ENCODE peak calls at places on chromosomes 11 and 22, in eight cellular contexts. Q, C, Z, J, K, E, R and M are unnamed samples.

GRCh38 chr22:47388778-47389177 is 626.3 kb downstream of the TBC1D22A start:
- DNase-seq in Q (no peak), C (no peak), Z (no peak), J (no peak), K (no peak), E (peak), R (no peak), M (no peak)

GRCh38 chr11:100515087-100515486 is 172.0 kb upstream of the ARHGAP42 start:
- DNase-seq in Q (peak), C (no peak), Z (peak), J (no peak), K (peak), E (no peak), R (no peak), M (no peak)

GRCh38 chr22:28229566-28230483 is 310.8 kb upstream of the PITPNB start:
- DNase-seq in Q (no peak), C (peak), Z (peak), J (no peak), K (no peak), E (no peak), R (no peak), M (no peak)

GRCh38 chr11:28542556-28542955 is 434.4 kb downstream of the METTL15 start:
- DNase-seq in Q (no peak), C (no peak), Z (no peak), J (no peak), K (no peak), E (no peak), R (no peak), M (no peak)

GRCh38 chr11:44852952-44853351 is 97.7 kb downstream of the TP53I11 start:
- DNase-seq in Q (no peak), C (no peak), Z (no peak), J (no peak), K (no peak), E (no peak), R (no peak), M (no peak)

GRCh38 chr11:77175869-77176539 is 48.0 kb downstream of the MYO7A start:
- DNase-seq in Q (peak), C (no peak), Z (no peak), J (peak), K (no peak), E (peak), R (no peak), M (peak)

GRCh38 chr11:131423715-131424114 is 53.3 kb downstream of the NTM start:
- DNase-seq in Q (no peak), C (peak), Z (peak), J (no peak), K (no peak), E (no peak), R (no peak), M (no peak)

GRCh38 chr11:5380740-5381342 is 2.8 kb upstream of the OR51M1 start:
- DNase-seq in Q (peak), C (peak), Z (peak), J (peak), K (peak), E (no peak), R (no peak), M (no peak)

GRCh38 chr11:103994111-103994510 is 42.3 kb upstream of the DDI1 start:
- DNase-seq in Q (no peak), C (no peak), Z (no peak), J (no peak), K (no peak), E (no peak), R (no peak), M (no peak)

GRCh38 chr11:34468209-34468841 is 29.6 kb downstream of the CAT start:
- DNase-seq in Q (peak), C (no peak), Z (peak), J (no peak), K (peak), E (no peak), R (peak), M (no peak)

GRCh38 chr22:33105501-33105911 is 47.3 kb upstream of the SYN3 start:
- DNase-seq in Q (no peak), C (peak), Z (no peak), J (no peak), K (no peak), E (no peak), R (no peak), M (peak)

GRCh38 chr22:36443198-36443770 is 38.2 kb downstream of the TXN2 start:
- DNase-seq in Q (no peak), C (no peak), Z (no peak), J (no peak), K (no peak), E (no peak), R (no peak), M (no peak)

GRCh38 chr11:70474710-70475109 is 76.4 kb downstream of the CTTN start:
- DNase-seq in Q (no peak), C (no peak), Z (no peak), J (no peak), K (no peak), E (peak), R (no peak), M (no peak)

GRCh38 chr11:77198440-77198849 is 70.4 kb downstream of the MYO7A start:
- DNase-seq in Q (peak), C (no peak), Z (peak), J (peak), K (peak), E (peak), R (no peak), M (no peak)

GRCh38 chr11:127873478-127873877 is 713.9 kb downstream of the ETS1 start:
- DNase-seq in Q (no peak), C (no peak), Z (no peak), J (no peak), K (no peak), E (no peak), R (no peak), M (no peak)

GRCh38 chr22:41308054-41308453 is 6.7 kb downstream of the ZC3H7B start:
- DNase-seq in Q (no peak), C (no peak), Z (peak), J (no peak), K (peak), E (no peak), R (no peak), M (no peak)

GRCh38 chr22:44360686-44361381 is 48.1 kb upstream of the SHISAL1 start:
- DNase-seq in Q (peak), C (peak), Z (peak), J (peak), K (peak), E (peak), R (no peak), M (no peak)

GRCh38 chr11:844693-845644 is 2.3 kb downstream of the TSPAN4 start:
- DNase-seq in Q (peak), C (peak), Z (peak), J (peak), K (peak), E (peak), R (no peak), M (no peak)

GRCh38 chr11:12245549-12245986 is 131.8 kb upstream of the PARVA start:
- DNase-seq in Q (no peak), C (no peak), Z (no peak), J (no peak), K (no peak), E (no peak), R (no peak), M (no peak)

GRCh38 chr22:50603511-50604255 is 3.1 kb downstream of the MAPK8IP2 start:
- DNase-seq in Q (no peak), C (no peak), Z (no peak), J (peak), K (no peak), E (peak), R (no peak), M (no peak)

GRCh38 chr22:24583221-24583971 is 9.5 kb downstream of the LRRC75B start:
- DNase-seq in Q (peak), C (no peak), Z (peak), J (no peak), K (no peak), E (peak), R (no peak), M (no peak)

GRCh38 chr22:34841911-34842310 is 224.0 kb upstream of the ISX start:
- DNase-seq in Q (no peak), C (no peak), Z (peak), J (no peak), K (no peak), E (no peak), R (no peak), M (no peak)

GRCh38 chr11:73286240-73286810 is 14.2 kb downstream of the P2RY6 start:
- DNase-seq in Q (peak), C (no peak), Z (no peak), J (no peak), K (no peak), E (peak), R (no peak), M (no peak)

GRCh38 chr22:20607157-20607907 is 99.9 kb downstream of the MED15 start:
- DNase-seq in Q (peak), C (no peak), Z (no peak), J (no peak), K (no peak), E (no peak), R (no peak), M (no peak)

GRCh38 chr11:120376547-120377182 is 40.5 kb downstream of the ARHGEF12 start:
- DNase-seq in Q (no peak), C (no peak), Z (no peak), J (no peak), K (no peak), E (no peak), R (no peak), M (no peak)

GRCh38 chr22:35622132-35622913 is 5.2 kb upstream of the MB start:
- DNase-seq in Q (peak), C (no peak), Z (no peak), J (peak), K (no peak), E (no peak), R (no peak), M (no peak)